ENCODE peak calls at places on chromosomes 16 and 17, in four cellular contexts. X is K562, U is GM12878, A is HepG2. W is an unnamed sample.

GRCh38 chr17:49029841-49030240 is 32.7 kb downstream of the IGF2BP1 start:
- DNase-seq in X (no peak), U (no peak), A (no peak), W (no peak)

GRCh38 chr16:54031107-54031760 is 255.4 kb downstream of the IRX3 start:
- DNase-seq in X (no peak), U (no peak), A (no peak), W (no peak)

GRCh38 chr16:11253009-11253994 is 2.7 kb downstream of the SOCS1 start:
- DNase-seq in X (peak), U (no peak), A (no peak), W (no peak)

GRCh38 chr16:804193-805048 is 3.9 kb upstream of the GNG13 start:
- DNase-seq in X (no peak), U (no peak), A (no peak), W (no peak)

GRCh38 chr16:21069986-21070385 is 80.7 kb downstream of the DNAH3 start:
- DNase-seq in X (no peak), U (no peak), A (no peak), W (no peak)

GRCh38 chr17:4559851-4560820 is at the start of gene GGT6:
- DNase-seq in X (no peak), U (no peak), A (no peak), W (no peak)

GRCh38 chr17:51528116-51528515 is 267.8 kb downstream of the UTP18 start:
- DNase-seq in X (no peak), U (no peak), A (no peak), W (no peak)

GRCh38 chr16:54933281-54934150 is 2.9 kb downstream of the IRX5 start:
- DNase-seq in X (no peak), U (no peak), A (no peak), W (peak)

GRCh38 chr16:81558077-81558443 is 113.5 kb downstream of the CMIP start:
- DNase-seq in X (no peak), U (no peak), A (no peak), W (no peak)

GRCh38 chr17:44247346-44248219 is 20.4 kb downstream of the SLC4A1 start:
- DNase-seq in X (no peak), U (no peak), A (no peak), W (no peak)

GRCh38 chr17:42698736-42699414 is 16.5 kb downstream of the CNTNAP1 start:
- DNase-seq in X (peak), U (no peak), A (no peak), W (no peak)

GRCh38 chr17:57860414-57860999 is 10.7 kb upstream of the MRPS23 start:
- DNase-seq in X (no peak), U (no peak), A (no peak), W (no peak)

GRCh38 chr16:4972938-4973587 is 14.9 kb downstream of the SEC14L5 start:
- DNase-seq in X (no peak), U (no peak), A (no peak), W (no peak)

GRCh38 chr17:14361470-14361869 is 60.6 kb downstream of the HS3ST3B1 start:
- DNase-seq in X (no peak), U (no peak), A (peak), W (no peak)

GRCh38 chr17:27760069-27760885 is 40.1 kb downstream of the NOS2 start:
- DNase-seq in X (peak), U (no peak), A (peak), W (peak)

GRCh38 chr16:69712277-69712676 is 14.1 kb downstream of the NQO1 start:
- DNase-seq in X (no peak), U (no peak), A (no peak), W (no peak)

GRCh38 chr17:7845359-7846062 is 9.4 kb upstream of the TMEM88 start:
- DNase-seq in X (no peak), U (no peak), A (no peak), W (no peak)

GRCh38 chr17:5468075-5468473 is 708 bp downstream of the DHX33 start:
- DNase-seq in X (peak), U (no peak), A (no peak), W (no peak)

GRCh38 chr17:72576289-72576759 is 455.5 kb downstream of the SOX9 start:
- DNase-seq in X (no peak), U (no peak), A (peak), W (no peak)

GRCh38 chr16:55297910-55298175 is 26.2 kb upstream of the IRX6 start:
- DNase-seq in X (no peak), U (no peak), A (no peak), W (no peak)

GRCh38 chr17:39365872-39366271 is 35.6 kb downstream of the FBXL20 start:
- DNase-seq in X (no peak), U (no peak), A (no peak), W (no peak)
- TF ChIP-seq RAD21 in X (no peak), U (no peak), A (no peak), W (no peak)

DNA sequence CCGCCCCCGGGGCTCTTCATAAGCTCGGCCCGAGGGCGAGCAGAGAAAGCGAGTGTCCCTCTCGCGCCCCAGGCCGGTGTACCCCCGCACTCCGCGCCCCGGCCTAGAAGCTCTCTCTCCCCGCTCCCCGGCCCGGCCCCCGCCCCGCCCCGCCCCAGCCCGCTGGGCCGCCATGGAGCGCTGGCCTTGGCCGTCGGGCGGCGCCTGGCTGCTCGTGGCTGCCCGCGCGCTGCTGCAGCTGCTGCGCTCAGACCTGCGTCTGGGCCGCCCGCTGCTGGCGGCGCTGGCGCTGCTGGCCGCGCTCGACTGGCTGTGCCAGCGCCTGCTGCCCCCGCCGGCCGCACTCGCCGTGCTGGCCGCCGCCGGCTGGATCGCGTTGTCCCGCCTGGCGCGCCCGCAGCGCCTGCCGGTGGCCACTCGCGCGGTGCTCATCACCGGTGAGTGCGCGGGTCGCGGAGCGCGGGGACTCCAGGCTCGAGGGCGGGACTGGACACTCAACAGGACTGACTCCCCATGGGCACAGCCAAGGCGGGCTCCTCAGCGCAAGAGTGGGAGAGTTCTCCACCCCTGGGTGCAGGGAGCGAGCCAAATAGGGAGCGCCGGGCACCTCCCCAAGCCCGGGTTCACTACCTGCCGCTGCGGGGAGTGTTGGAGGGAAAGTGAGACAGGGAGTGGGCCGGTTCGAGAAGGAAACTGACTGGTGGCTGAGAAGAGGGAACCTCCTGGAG is at the start of gene HSD11B2:
- DNase-seq in X (peak), U (no peak), A (no peak), W (no peak)
- TF ChIP-seq USF2 in X (no peak), U (no peak), A (no peak), W (no peak)

GRCh38 chr16:30605148-30605547 is 5.0 kb downstream of the ZNF689 start:
- DNase-seq in X (no peak), U (no peak), A (no peak), W (no peak)

GRCh38 chr16:30604316-30604947 is 5.8 kb downstream of the ZNF689 start:
- DNase-seq in X (no peak), U (no peak), A (no peak), W (no peak)

GRCh38 chr16:30606004-30606403 is 4.2 kb downstream of the ZNF689 start:
- DNase-seq in X (no peak), U (no peak), A (no peak), W (no peak)

GRCh38 chr16:30609928-30610839 is at the start of gene ZNF689:
- DNase-seq in X (peak), U (peak), A (peak), W (peak)

GRCh38 chr16:30609002-30609927 is 924 bp downstream of the ZNF689 start:
- DNase-seq in X (peak), U (no peak), A (no peak), W (no peak)
- TF ChIP-seq SP1 in X (no peak), U (no peak), A (no peak), W (no peak)

GRCh38 chr17:77141846-77142449 is 1.2 kb downstream of the SEC14L1 start:
- DNase-seq in X (no peak), U (no peak), A (no peak), W (no peak)
- TF ChIP-seq RAD21 in X (no peak), U (no peak), A (no peak), W (no peak)

DNA sequence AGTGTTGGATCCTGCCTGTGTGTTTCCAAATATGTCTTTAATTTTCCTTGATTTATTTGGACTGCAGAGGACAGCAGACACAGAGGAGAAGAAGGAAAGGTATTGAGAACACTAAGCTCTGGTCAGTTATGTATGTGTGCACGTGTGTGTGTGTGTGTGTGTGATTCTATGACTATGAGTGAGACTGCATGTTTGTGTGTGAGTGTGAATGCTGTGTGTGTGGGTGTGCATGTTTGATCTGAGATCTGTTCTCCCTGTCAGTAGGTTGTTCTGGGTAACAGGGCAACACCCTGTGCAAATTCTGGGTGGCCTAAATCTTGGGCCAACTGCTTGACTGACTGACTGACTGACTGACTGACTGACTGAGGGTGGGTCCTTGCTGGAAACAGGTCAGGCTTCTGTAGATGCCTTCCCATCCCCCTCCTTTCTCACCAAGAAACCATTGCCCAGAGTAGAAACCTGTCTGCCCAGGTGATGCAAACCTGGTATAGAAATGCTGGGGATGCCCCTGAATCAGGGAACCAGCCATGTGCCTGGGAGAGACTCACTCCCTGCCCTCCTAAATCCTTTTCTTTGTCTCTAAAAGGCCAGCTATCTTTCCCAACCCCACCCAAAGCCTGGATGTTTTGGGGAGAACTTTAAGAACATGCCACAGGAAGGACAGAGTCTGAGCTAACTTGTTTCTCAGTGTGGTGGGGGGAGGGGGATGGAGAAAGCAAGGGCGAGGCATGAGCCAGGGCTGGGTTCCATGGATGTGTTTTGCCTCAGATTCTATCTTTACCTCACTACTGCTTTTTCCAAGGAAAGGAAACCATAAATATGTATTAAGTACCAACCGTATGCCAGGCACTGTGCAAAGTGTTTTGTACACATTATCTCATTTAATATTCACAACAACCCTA is 4.4 kb upstream of the NR1D1 start:
- DNase-seq in X (no peak), U (no peak), A (no peak), W (no peak)
- TF ChIP-seq USF2 in X (no peak), U (no peak), A (no peak), W (no peak)

GRCh38 chr16:24255446-24256352 is at the start of gene CACNG3:
- DNase-seq in X (peak), U (no peak), A (peak), W (peak)

GRCh38 chr16:24257965-24258364 is 1.8 kb downstream of the CACNG3 start:
- DNase-seq in X (no peak), U (no peak), A (no peak), W (no peak)

DNA sequence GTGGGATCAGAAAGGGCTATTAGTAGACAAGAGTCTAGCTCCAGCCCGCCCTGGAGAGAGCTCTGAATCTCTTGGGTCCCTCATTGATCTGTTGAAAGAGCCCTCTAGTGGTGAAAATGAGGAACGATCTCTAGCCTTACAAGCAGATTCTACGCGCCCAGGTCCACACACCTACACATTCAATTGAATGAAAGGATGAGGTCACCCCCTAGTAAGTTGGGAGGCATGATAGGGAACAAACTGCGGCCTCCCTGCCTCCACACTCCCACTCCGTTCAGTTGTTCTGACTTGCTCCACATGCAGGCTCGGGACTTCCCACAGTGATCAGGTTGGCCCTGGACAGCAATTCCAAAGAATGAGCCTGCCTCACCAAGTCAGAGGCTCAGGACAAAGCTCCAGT is 2.9 kb upstream of the CACNG3 start:
- DNase-seq in X (peak), U (no peak), A (peak), W (peak)
- TF ChIP-seq SP1 in X (no peak), U (no peak), A (no peak), W (no peak)